ENCODE peak calls at places on chromosomes 11 and 22, in five cellular contexts. D is K562, F is GM12878, Q is SK-N-SH, V is HepG2. X is an unnamed sample.

GRCh38 chr11:102276302-102277182 is 40.7 kb upstream of the BIRC3 start:
- DNase-seq in D (no peak), F (no peak), Q (no peak), V (no peak), X (no peak)

GRCh38 chr11:28476864-28477263 is 368.7 kb downstream of the METTL15 start:
- DNase-seq in D (no peak), F (no peak), Q (no peak), V (no peak), X (no peak)

GRCh38 chr22:29079218-29079901 is 6.5 kb downstream of the KREMEN1 start:
- DNase-seq in D (peak; percentile 26), F (no peak), Q (no peak), V (no peak), X (no peak)

GRCh38 chr22:45972091-45972867 is 4.7 kb downstream of the WNT7B start:
- DNase-seq in D (no peak), F (no peak), Q (peak; percentile 67), V (no peak), X (no peak)

GRCh38 chr11:78424334-78425270 is 7.0 kb upstream of the GAB2 start:
- DNase-seq in D (peak; percentile 55), F (peak; percentile 70), Q (peak; percentile 59), V (no peak), X (peak; percentile 82)

GRCh38 chr11:116972692-116973091 is 125.5 kb downstream of the SIK3 start:
- DNase-seq in D (no peak), F (no peak), Q (no peak), V (no peak), X (peak; percentile 29)

GRCh38 chr11:45622283-45622682 is 43.1 kb downstream of the CHST1 start:
- DNase-seq in D (no peak), F (no peak), Q (no peak), V (no peak), X (no peak)

GRCh38 chr22:21926728-21927127 is 25.9 kb downstream of the PPM1F start:
- DNase-seq in D (no peak), F (no peak), Q (no peak), V (no peak), X (no peak)

GRCh38 chr22:39635719-39636118 is 65.2 kb downstream of the CACNA1I start:
- DNase-seq in D (no peak), F (no peak), Q (no peak), V (no peak), X (no peak)

GRCh38 chr11:27427183-27427980 is 45.2 kb downstream of the LGR4 start:
- DNase-seq in D (no peak), F (no peak), Q (no peak), V (no peak), X (no peak)

GRCh38 chr11:14954581-14954980 is 17.6 kb downstream of the CALCA start:
- DNase-seq in D (no peak), F (no peak), Q (no peak), V (no peak), X (no peak)

GRCh38 chr11:8229299-8230177 is 34.1 kb downstream of the LMO1 start:
- DNase-seq in D (no peak), F (no peak), Q (peak; percentile 83), V (no peak), X (no peak)

GRCh38 chr11:44301856-44302231 is 8.1 kb downstream of the ALX4 start:
- DNase-seq in D (peak; percentile 33), F (no peak), Q (no peak), V (no peak), X (peak; percentile 20)

GRCh38 chr11:66293777-66294625 is 2.3 kb downstream of the TMEM151A start:
- DNase-seq in D (no peak), F (no peak), Q (no peak), V (no peak), X (no peak)

GRCh38 chr11:93493252-93493897 is 49.8 kb downstream of the SMCO4 start:
- DNase-seq in D (no peak), F (no peak), Q (no peak), V (peak; percentile 79), X (no peak)

GRCh38 chr22:42286205-42286604 is 15.8 kb upstream of the TCF20 start:
- DNase-seq in D (no peak), F (no peak), Q (no peak), V (no peak), X (no peak)

GRCh38 chr11:122851366-122852011 is 13.2 kb downstream of the CRTAM start:
- DNase-seq in D (no peak), F (no peak), Q (no peak), V (no peak), X (no peak)

GRCh38 chr22:42270512-42271190 is at the start of gene TCF20:
- DNase-seq in D (peak; percentile 81), F (no peak), Q (peak; percentile 90), V (peak; percentile 66), X (peak; percentile 67)

GRCh38 chr11:3155216-3155615 is 9.9 kb downstream of the OSBPL5 start:
- DNase-seq in D (no peak), F (no peak), Q (no peak), V (no peak), X (no peak)

GRCh38 chr22:26321469-26321913 is 107.6 kb upstream of the ASPHD2 start:
- DNase-seq in D (peak; percentile 27), F (no peak), Q (no peak), V (no peak), X (no peak)

GRCh38 chr11:14359573-14360031 is 619 bp upstream of the RRAS2 start:
- DNase-seq in D (no peak), F (no peak), Q (no peak), V (no peak), X (no peak)

GRCh38 chr22:50700387-50701075 is 27.9 kb downstream of the SHANK3 start:
- DNase-seq in D (no peak), F (no peak), Q (no peak), V (peak; percentile 98), X (no peak)

GRCh38 chr11:114478768-114479167 is 39.5 kb downstream of the REXO2 start:
- DNase-seq in D (peak; percentile 7), F (no peak), Q (no peak), V (peak; percentile 34), X (no peak)
- TF ChIP-seq GABPA in D (no peak), F (no peak), Q (no peak), V (no peak), X (no peak)

DNA sequence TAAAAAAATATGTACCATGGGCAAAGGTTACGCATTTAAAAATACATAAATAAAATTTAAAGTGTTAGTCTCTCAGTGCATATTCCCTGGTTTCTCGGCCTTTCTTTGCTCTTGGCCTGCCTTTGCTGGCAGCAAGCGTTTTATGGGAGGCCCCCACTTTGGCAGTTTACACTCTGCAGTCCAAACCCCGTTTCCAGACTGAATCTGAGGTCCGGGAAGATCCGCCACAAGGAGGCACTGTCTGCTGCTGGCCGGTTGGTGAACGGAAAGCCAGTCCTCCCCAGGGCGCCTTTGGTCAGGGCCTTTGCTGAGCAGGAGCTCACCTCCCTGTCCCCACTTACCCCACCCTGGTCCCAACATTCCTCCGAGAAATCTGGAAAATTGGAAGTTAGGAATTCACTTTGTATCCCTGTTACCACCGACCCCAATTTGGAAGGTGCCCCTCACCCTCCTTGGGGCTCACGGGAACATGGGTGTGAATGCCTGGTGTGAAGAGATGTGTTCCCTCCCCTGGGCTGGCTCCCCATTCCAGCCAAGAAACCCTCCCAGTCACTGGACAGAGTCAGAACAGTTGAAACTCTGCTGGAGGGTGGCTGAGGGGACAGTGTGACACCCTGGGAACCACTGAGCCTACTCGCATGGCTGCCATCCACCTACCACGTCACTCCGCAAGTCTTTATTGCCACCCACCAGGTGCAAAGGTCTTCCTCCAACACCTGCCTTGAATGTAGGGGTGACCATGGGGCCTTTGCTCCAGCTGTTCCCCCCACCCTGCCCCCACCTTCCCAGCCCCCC is 9.4 kb upstream of the SF1 start:
- DNase-seq in D (peak; percentile 85), F (no peak), Q (peak; percentile 82), V (peak; percentile 41), X (peak; percentile 79)
- TF ChIP-seq REST in D (no peak), F (no peak), Q (no peak), V (no peak), X (no peak)

GRCh38 chr11:1460994-1461805 is 25.4 kb downstream of the MOB2 start:
- DNase-seq in D (no peak), F (no peak), Q (no peak), V (no peak), X (no peak)

GRCh38 chr11:1462576-1462975 is 24.0 kb downstream of the MOB2 start:
- DNase-seq in D (no peak), F (no peak), Q (no peak), V (no peak), X (no peak)

GRCh38 chr11:1461806-1462455 is 24.6 kb downstream of the MOB2 start:
- DNase-seq in D (no peak), F (no peak), Q (no peak), V (no peak), X (no peak)

GRCh38 chr11:1460396-1460795 is 26.2 kb downstream of the MOB2 start:
- DNase-seq in D (no peak), F (no peak), Q (no peak), V (no peak), X (no peak)

DNA sequence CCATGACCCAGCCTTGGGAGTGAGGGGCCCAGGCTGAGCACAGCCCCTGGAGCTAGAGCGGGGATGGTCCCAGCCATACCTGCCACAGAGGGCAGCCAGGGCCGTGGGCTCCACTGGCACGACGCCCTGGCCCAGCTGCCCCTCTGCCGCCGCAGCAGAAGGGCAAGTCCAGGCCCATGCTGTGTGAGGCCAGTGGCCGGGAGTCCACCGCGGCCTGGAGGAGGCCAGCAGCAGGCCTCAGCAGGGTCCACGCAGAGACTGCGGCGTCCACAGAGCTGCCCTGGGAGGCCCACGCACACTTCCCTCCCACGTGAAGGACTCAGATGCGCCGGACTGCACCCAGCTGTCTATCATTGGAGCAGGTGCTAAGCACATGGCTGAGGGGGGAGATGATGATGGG is 23.5 kb downstream of the MOB2 start:
- DNase-seq in D (no peak), F (no peak), Q (no peak), V (no peak), X (no peak)
- TF ChIP-seq POLR2AphosphoS5 in D (no peak), F (no peak), Q (no peak), V (no peak), X (no peak)

GRCh38 chr11:6269994-6270393 is 10.4 kb downstream of the CCKBR start:
- DNase-seq in D (peak; percentile 66), F (no peak), Q (peak; percentile 48), V (no peak), X (no peak)
- TF ChIP-seq GABPA in D (no peak), F (no peak), Q (no peak), V (no peak), X (no peak)

DNA sequence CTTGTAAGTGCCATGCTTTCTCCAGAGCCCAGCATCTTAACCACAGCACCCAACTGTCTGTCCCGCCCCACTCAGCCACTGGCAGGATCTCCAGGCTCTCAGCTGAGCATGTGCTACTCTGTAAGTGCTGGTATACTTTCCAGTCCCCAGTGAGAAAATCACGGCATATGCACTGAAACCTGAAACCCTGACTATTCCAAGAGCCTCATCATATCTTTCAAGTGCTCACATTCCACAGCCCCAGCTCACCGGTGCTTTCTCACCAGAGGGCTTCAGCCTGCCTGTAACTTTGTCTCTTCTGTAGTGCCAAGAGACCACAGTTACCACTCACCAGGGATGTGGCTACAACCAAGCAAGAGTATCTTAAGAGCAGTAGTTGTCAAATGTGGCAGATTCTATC is 24.4 kb upstream of the PAMR1 start:
- DNase-seq in D (no peak), F (no peak), Q (no peak), V (no peak), X (no peak)
- TF ChIP-seq REST in D (no peak), F (no peak), Q (peak; percentile 49), V (no peak), X (no peak)